ENCODE peak calls at places on chromosomes 5 and 9, in seven cellular contexts. One of them, this sample, is unnamed.

GRCh38 chr5:59744531-59744992 is 149.0 kb downstream of the PDE4D start:
- DNase-seq in testis: no peak
- DNase-seq in neural progenitor cell: no peak
- DNase-seq in suprapubic skin: no peak
- DNase-seq in KG1: no peak
- DNase-seq in adipocyte: no peak
- DNase-seq in NCI-H2081 treated with DMSO at 0.1 percent for 48 hours: peak
- DNase-seq in this sample: no peak

GRCh38 chr5:55427157-55427556 is 107.6 kb downstream of the PLPP1 start:
- DNase-seq in testis: no peak
- DNase-seq in neural progenitor cell: no peak
- DNase-seq in suprapubic skin: no peak
- DNase-seq in KG1: no peak
- DNase-seq in adipocyte: peak
- DNase-seq in NCI-H2081 treated with DMSO at 0.1 percent for 48 hours: no peak
- DNase-seq in this sample: peak

GRCh38 chr5:6365142-6365976 is 13.0 kb downstream of the MED10 start:
- DNase-seq in testis: peak
- DNase-seq in neural progenitor cell: no peak
- DNase-seq in suprapubic skin: no peak
- DNase-seq in KG1: no peak
- DNase-seq in adipocyte: no peak
- DNase-seq in NCI-H2081 treated with DMSO at 0.1 percent for 48 hours: no peak
- DNase-seq in this sample: no peak

GRCh38 chr5:78265163-78265562 is 29.3 kb downstream of the AP3B1 start:
- DNase-seq in testis: no peak
- DNase-seq in neural progenitor cell: no peak
- DNase-seq in suprapubic skin: no peak
- DNase-seq in KG1: no peak
- DNase-seq in adipocyte: no peak
- DNase-seq in NCI-H2081 treated with DMSO at 0.1 percent for 48 hours: no peak
- DNase-seq in this sample: no peak

GRCh38 chr9:109319631-109320233 is 1.1 kb downstream of the EPB41L4B start:
- DNase-seq in testis: no peak
- DNase-seq in neural progenitor cell: peak
- DNase-seq in suprapubic skin: no peak
- DNase-seq in KG1: no peak
- DNase-seq in adipocyte: no peak
- DNase-seq in NCI-H2081 treated with DMSO at 0.1 percent for 48 hours: no peak
- DNase-seq in this sample: no peak

GRCh38 chr5:157976429-157976828 is 117.5 kb upstream of the CLINT1 start:
- DNase-seq in testis: no peak
- DNase-seq in neural progenitor cell: no peak
- DNase-seq in suprapubic skin: no peak
- DNase-seq in KG1: no peak
- DNase-seq in adipocyte: peak
- DNase-seq in NCI-H2081 treated with DMSO at 0.1 percent for 48 hours: no peak
- DNase-seq in this sample: no peak

GRCh38 chr9:69078069-69078468 is 42.5 kb downstream of the FXN start:
- DNase-seq in testis: no peak
- DNase-seq in neural progenitor cell: no peak
- DNase-seq in suprapubic skin: no peak
- DNase-seq in KG1: no peak
- DNase-seq in adipocyte: no peak
- DNase-seq in NCI-H2081 treated with DMSO at 0.1 percent for 48 hours: no peak
- DNase-seq in this sample: no peak

GRCh38 chr5:5950658-5951057 is 427.7 kb downstream of the MED10 start:
- DNase-seq in testis: no peak
- DNase-seq in neural progenitor cell: no peak
- DNase-seq in suprapubic skin: no peak
- DNase-seq in KG1: no peak
- DNase-seq in adipocyte: no peak
- DNase-seq in NCI-H2081 treated with DMSO at 0.1 percent for 48 hours: no peak
- DNase-seq in this sample: no peak

GRCh38 chr5:77560677-77561263 is 68.7 kb upstream of the WDR41 start:
- DNase-seq in testis: no peak
- DNase-seq in neural progenitor cell: peak
- DNase-seq in suprapubic skin: no peak
- DNase-seq in KG1: peak
- DNase-seq in adipocyte: peak
- DNase-seq in NCI-H2081 treated with DMSO at 0.1 percent for 48 hours: no peak
- DNase-seq in this sample: peak

GRCh38 chr9:19634881-19635280 is 154.0 kb downstream of the SLC24A2 start:
- DNase-seq in testis: no peak
- DNase-seq in neural progenitor cell: no peak
- DNase-seq in suprapubic skin: no peak
- DNase-seq in KG1: no peak
- DNase-seq in adipocyte: no peak
- DNase-seq in NCI-H2081 treated with DMSO at 0.1 percent for 48 hours: no peak
- DNase-seq in this sample: no peak

GRCh38 chr9:77977210-77977611 is 54.4 kb downstream of the GNAQ start:
- DNase-seq in testis: peak
- DNase-seq in neural progenitor cell: peak
- DNase-seq in suprapubic skin: peak
- DNase-seq in KG1: no peak
- DNase-seq in adipocyte: peak
- DNase-seq in NCI-H2081 treated with DMSO at 0.1 percent for 48 hours: no peak
- DNase-seq in this sample: peak

GRCh38 chr9:37938121-37938906 is 34.4 kb upstream of the SLC25A51 start:
- DNase-seq in testis: no peak
- DNase-seq in neural progenitor cell: peak
- DNase-seq in suprapubic skin: no peak
- DNase-seq in KG1: no peak
- DNase-seq in adipocyte: peak
- DNase-seq in NCI-H2081 treated with DMSO at 0.1 percent for 48 hours: no peak
- DNase-seq in this sample: peak

GRCh38 chr9:126939821-126940221 is 25.2 kb downstream of the RALGPS1 start:
- DNase-seq in testis: no peak
- DNase-seq in neural progenitor cell: no peak
- DNase-seq in suprapubic skin: no peak
- DNase-seq in KG1: no peak
- DNase-seq in adipocyte: no peak
- DNase-seq in NCI-H2081 treated with DMSO at 0.1 percent for 48 hours: no peak
- DNase-seq in this sample: no peak

GRCh38 chr9:128136816-128137793 is 9.6 kb upstream of the PTGES2 start:
- DNase-seq in testis: no peak
- DNase-seq in neural progenitor cell: no peak
- DNase-seq in suprapubic skin: peak
- DNase-seq in KG1: no peak
- DNase-seq in adipocyte: no peak
- DNase-seq in NCI-H2081 treated with DMSO at 0.1 percent for 48 hours: no peak
- DNase-seq in this sample: no peak

GRCh38 chr9:114911167-114911821 is 19.1 kb downstream of the TNFSF8 start:
- DNase-seq in testis: peak
- DNase-seq in neural progenitor cell: peak
- DNase-seq in suprapubic skin: no peak
- DNase-seq in KG1: no peak
- DNase-seq in adipocyte: peak
- DNase-seq in NCI-H2081 treated with DMSO at 0.1 percent for 48 hours: no peak
- DNase-seq in this sample: peak

GRCh38 chr5:78221964-78222451 is 72.5 kb downstream of the AP3B1 start:
- DNase-seq in testis: peak
- DNase-seq in neural progenitor cell: no peak
- DNase-seq in suprapubic skin: no peak
- DNase-seq in KG1: peak
- DNase-seq in adipocyte: no peak
- DNase-seq in NCI-H2081 treated with DMSO at 0.1 percent for 48 hours: no peak
- DNase-seq in this sample: peak

GRCh38 chr5:9927106-9927505 is 297.0 kb upstream of the TAS2R1 start:
- DNase-seq in testis: no peak
- DNase-seq in neural progenitor cell: peak
- DNase-seq in suprapubic skin: no peak
- DNase-seq in KG1: no peak
- DNase-seq in adipocyte: no peak
- DNase-seq in NCI-H2081 treated with DMSO at 0.1 percent for 48 hours: no peak
- DNase-seq in this sample: no peak

GRCh38 chr9:111648066-111648465 is 13.3 kb upstream of the GNG10 start:
- DNase-seq in testis: no peak
- DNase-seq in neural progenitor cell: no peak
- DNase-seq in suprapubic skin: no peak
- DNase-seq in KG1: no peak
- DNase-seq in adipocyte: peak
- DNase-seq in NCI-H2081 treated with DMSO at 0.1 percent for 48 hours: no peak
- DNase-seq in this sample: no peak

GRCh38 chr5:122498163-122498562 is 186.1 kb downstream of the SNCAIP start:
- DNase-seq in testis: peak
- DNase-seq in neural progenitor cell: peak
- DNase-seq in suprapubic skin: no peak
- DNase-seq in KG1: no peak
- DNase-seq in adipocyte: peak
- DNase-seq in NCI-H2081 treated with DMSO at 0.1 percent for 48 hours: no peak
- DNase-seq in this sample: no peak

GRCh38 chr5:67774796-67775195 is 440.8 kb upstream of the PIK3R1 start:
- DNase-seq in testis: no peak
- DNase-seq in neural progenitor cell: peak
- DNase-seq in suprapubic skin: no peak
- DNase-seq in KG1: no peak
- DNase-seq in adipocyte: no peak
- DNase-seq in NCI-H2081 treated with DMSO at 0.1 percent for 48 hours: no peak
- DNase-seq in this sample: no peak

GRCh38 chr9:113879906-113880305 is 3.8 kb downstream of the ZNF618 start:
- DNase-seq in testis: no peak
- DNase-seq in neural progenitor cell: no peak
- DNase-seq in suprapubic skin: no peak
- DNase-seq in KG1: no peak
- DNase-seq in adipocyte: no peak
- DNase-seq in NCI-H2081 treated with DMSO at 0.1 percent for 48 hours: no peak
- DNase-seq in this sample: no peak

GRCh38 chr5:157860898-157861894 is 2.3 kb upstream of the CLINT1 start:
- DNase-seq in testis: no peak
- DNase-seq in neural progenitor cell: no peak
- DNase-seq in suprapubic skin: no peak
- DNase-seq in KG1: no peak
- DNase-seq in adipocyte: no peak
- DNase-seq in NCI-H2081 treated with DMSO at 0.1 percent for 48 hours: no peak
- DNase-seq in this sample: no peak

GRCh38 chr5:66843065-66843464 is 246.9 kb downstream of the MAST4 start:
- DNase-seq in testis: no peak
- DNase-seq in neural progenitor cell: no peak
- DNase-seq in suprapubic skin: no peak
- DNase-seq in KG1: no peak
- DNase-seq in adipocyte: no peak
- DNase-seq in NCI-H2081 treated with DMSO at 0.1 percent for 48 hours: no peak
- DNase-seq in this sample: no peak

GRCh38 chr5:19927919-19928318 is 60.1 kb downstream of the CDH18 start:
- DNase-seq in testis: no peak
- DNase-seq in neural progenitor cell: peak
- DNase-seq in suprapubic skin: no peak
- DNase-seq in KG1: no peak
- DNase-seq in adipocyte: peak
- DNase-seq in NCI-H2081 treated with DMSO at 0.1 percent for 48 hours: peak
- DNase-seq in this sample: no peak

GRCh38 chr5:25119654-25120053 is 474.9 kb upstream of the CDH10 start:
- DNase-seq in testis: no peak
- DNase-seq in neural progenitor cell: no peak
- DNase-seq in suprapubic skin: no peak
- DNase-seq in KG1: peak
- DNase-seq in adipocyte: peak
- DNase-seq in NCI-H2081 treated with DMSO at 0.1 percent for 48 hours: no peak
- DNase-seq in this sample: no peak

GRCh38 chr9:129290606-129291005 is 112.5 kb upstream of the IER5L start:
- DNase-seq in testis: no peak
- DNase-seq in neural progenitor cell: no peak
- DNase-seq in suprapubic skin: no peak
- DNase-seq in KG1: no peak
- DNase-seq in adipocyte: no peak
- DNase-seq in NCI-H2081 treated with DMSO at 0.1 percent for 48 hours: no peak
- DNase-seq in this sample: no peak

GRCh38 chr5:8686707-8687106 is 817.8 kb downstream of the MTRR start:
- DNase-seq in testis: no peak
- DNase-seq in neural progenitor cell: no peak
- DNase-seq in suprapubic skin: no peak
- DNase-seq in KG1: no peak
- DNase-seq in adipocyte: peak
- DNase-seq in NCI-H2081 treated with DMSO at 0.1 percent for 48 hours: no peak
- DNase-seq in this sample: no peak